ENCODE peak calls at places on chromosomes 3 and 15, in eight cellular contexts. D is HCT116, A is GM12878, T is K562, U is GM23338, R is HepG2, C is Panc1, X is SK-N-SH. E is an unnamed sample. For H3K27me3, the result is how much of the 10 kb centered on the place peaks cover.

GRCh38 chr3:50415813-50416212 is 56.5 kb upstream of the TMEM115 start:
- DNase-seq in A (no peak), D (no peak), C (no peak), X (no peak), R (no peak), U (no peak), T (no peak), E (no peak)

GRCh38 chr3:121491683-121492082 is 54.1 kb downstream of the POLQ start:
- DNase-seq in D (no peak), A (no peak), C (no peak), U (peak), R (no peak), X (no peak), T (no peak), E (no peak)

GRCh38 chr3:50503504-50503903 is at the start of gene CACNA2D2:
- DNase-seq in C (no peak), R (no peak), X (peak), T (peak), A (no peak), U (peak), D (peak), E (peak)

GRCh38 chr3:52345521-52346110 is 29.5 kb downstream of the DNAH1 start:
- DNase-seq in C (no peak), T (no peak), R (no peak), X (no peak), D (no peak), A (no peak), U (no peak), E (no peak)

GRCh38 chr15:68637755-68638405 is 59.1 kb downstream of the CORO2B start:
- DNase-seq in A (no peak), U (no peak), T (no peak), D (no peak), C (no peak), X (no peak), R (no peak), E (no peak)

GRCh38 chr3:10205461-10206165 is 40.9 kb downstream of the IRAK2 start:
- DNase-seq in C (peak), A (no peak), U (no peak), T (no peak), D (peak), R (no peak), X (no peak), E (no peak)

GRCh38 chr3:87771338-87772059 is 287.3 kb downstream of the CGGBP1 start:
- DNase-seq in C (peak), U (peak), X (peak), D (peak), T (peak), R (peak), A (peak), E (peak)

GRCh38 chr15:47431501-47431900 is 285.8 kb upstream of the SEMA6D start:
- DNase-seq in D (no peak), U (no peak), T (no peak), C (no peak), X (no peak), R (peak), A (no peak), E (no peak)

GRCh38 chr3:180657094-180657493 is 22.2 kb downstream of the CCDC39 start:
- DNase-seq in T (no peak), U (no peak), D (no peak), X (no peak), A (no peak), R (no peak), C (no peak), E (no peak)

GRCh38 chr3:43153189-43154083 is 47.6 kb upstream of the POMGNT2 start:
- DNase-seq in A (no peak), C (no peak), D (no peak), X (no peak), R (no peak), U (peak), T (no peak), E (no peak)

GRCh38 chr3:57555316-57555715 is 758 bp upstream of the PDE12 start:
- DNase-seq in R (peak), X (peak), T (no peak), U (no peak), A (no peak), C (no peak), D (no peak), E (no peak)

GRCh38 chr3:81888822-81889557 is 127.5 kb upstream of the GBE1 start:
- DNase-seq in U (no peak), C (no peak), A (no peak), D (no peak), T (no peak), R (no peak), X (no peak), E (no peak)

GRCh38 chr3:41094351-41094750 is 105.0 kb upstream of the CTNNB1 start:
- DNase-seq in U (no peak), X (no peak), C (no peak), D (no peak), R (no peak), T (no peak), A (no peak), E (no peak)

GRCh38 chr15:64029111-64029510 is 17.2 kb downstream of the DAPK2 start:
- DNase-seq in A (no peak), R (no peak), D (no peak), C (no peak), T (no peak), X (no peak), U (no peak), E (no peak)

GRCh38 chr3:186798239-186798638 is 8.0 kb downstream of the RFC4 start:
- DNase-seq in U (no peak), X (no peak), C (no peak), R (no peak), D (no peak), T (no peak), A (no peak), E (no peak)

GRCh38 chr3:193894121-193894863 is 241.7 kb upstream of the HES1 start:
- DNase-seq in R (no peak), C (no peak), T (no peak), U (peak), X (no peak), D (no peak), A (no peak), E (no peak)

GRCh38 chr15:68497206-68497910 is 65.4 kb upstream of the ITGA11 start:
- DNase-seq in A (no peak), T (no peak), D (no peak), C (no peak), R (no peak), U (no peak), X (no peak), E (no peak)

GRCh38 chr3:105758451-105758850 is 110.4 kb downstream of the CBLB start:
- DNase-seq in A (no peak), U (no peak), R (no peak), T (no peak), D (no peak), C (no peak), X (no peak), E (no peak)

GRCh38 chr15:63434567-63435219 is 53.0 kb upstream of the CA12 start:
- DNase-seq in X (no peak), C (no peak), U (no peak), T (no peak), D (no peak), A (no peak), R (no peak), E (no peak)

GRCh38 chr3:106745344-106746168 is 631.7 kb upstream of the CCDC54 start:
- DNase-seq in U (no peak), C (no peak), T (no peak), R (no peak), D (no peak), A (no peak), X (no peak), E (no peak)

GRCh38 chr3:120673116-120673515 is 8.9 kb downstream of the HGD start:
- DNase-seq in X (no peak), U (no peak), C (no peak), A (no peak), T (no peak), D (no peak), R (no peak), E (no peak)

GRCh38 chr3:119295816-119296484 is 1.8 kb downstream of the ARHGAP31 start:
- DNase-seq in R (no peak), T (no peak), D (no peak), C (no peak), U (no peak), X (no peak), A (no peak), E (no peak)

GRCh38 chr3:188316723-188317070 is 162.7 kb downstream of the LPP start:
- DNase-seq in U (no peak), R (no peak), C (no peak), A (no peak), D (no peak), X (no peak), T (no peak), E (no peak)

GRCh38 chr3:148021400-148021799 is 612.2 kb downstream of the ZIC1 start:
- DNase-seq in A (no peak), T (no peak), C (no peak), U (no peak), X (no peak), R (no peak), D (no peak), E (no peak)

GRCh38 chr15:77475898-77476297 is 55.2 kb downstream of the HMG20A start:
- DNase-seq in R (no peak), U (peak), C (no peak), D (no peak), T (no peak), X (no peak), A (no peak), E (no peak)

GRCh38 chr3:183444748-183445147 is 16.3 kb upstream of the MCF2L2 start:
- DNase-seq in U (no peak), C (no peak), X (no peak), T (no peak), A (no peak), D (no peak), R (no peak), E (no peak)

GRCh38 chr15:59501531-59502113 is 63.6 kb downstream of the FAM81A start:
- DNase-seq in A (no peak), X (peak), D (peak), R (peak), C (peak), T (peak), U (peak), E (no peak)

GRCh38 chr3:65833761-65834505 is 204.8 kb downstream of the MAGI1 start:
- DNase-seq in D (no peak), T (no peak), R (no peak), U (no peak), X (no peak), A (no peak), C (no peak), E (no peak)

GRCh38 chr3:82641701-82642100 is 880.3 kb upstream of the GBE1 start:
- DNase-seq in X (no peak), C (no peak), U (no peak), T (no peak), A (no peak), D (no peak), R (no peak), E (no peak)

GRCh38 chr3:42473083-42473932 is 29.1 kb upstream of the VIPR1 start:
- DNase-seq in X (no peak), R (no peak), A (no peak), U (no peak), T (no peak), D (no peak), C (no peak), E (no peak)

GRCh38 chr3:197854596-197855343 is 63.7 kb downstream of the LRCH3 start:
- DNase-seq in A (no peak), X (no peak), R (no peak), U (peak), D (peak), T (no peak), C (peak), E (no peak)

GRCh38 chr15:89391685-89392257 is 57.1 kb upstream of the POLG start:
- DNase-seq in R (no peak), U (no peak), X (no peak), D (no peak), A (no peak), T (no peak), C (no peak), E (no peak)

GRCh38 chr3:195020921-195021320 is 250.0 kb downstream of the XXYLT1 start:
- DNase-seq in A (no peak), C (no peak), D (no peak), X (no peak), R (no peak), T (no peak), U (no peak), E (no peak)

GRCh38 chr15:81292516-81293001 is 31.4 kb downstream of the STARD5 start:
- DNase-seq in T (no peak), D (no peak), C (no peak), A (peak), U (no peak), R (no peak), X (no peak), E (no peak)

GRCh38 chr3:150528359-150528797 is 17.9 kb downstream of the SERP1 start:
- DNase-seq in C (no peak), R (no peak), A (no peak), D (no peak), T (no peak), U (no peak), X (peak), E (no peak)

GRCh38 chr3:44729384-44729910 is at the start of gene ZNF501:
- DNase-seq in R (peak), T (peak), A (peak), D (no peak), C (no peak), X (peak), U (peak), E (peak)

GRCh38 chr3:44734646-44735168 is 5.3 kb downstream of the ZNF501 start:
- DNase-seq in T (no peak), X (no peak), R (no peak), A (no peak), U (no peak), C (no peak), D (no peak), E (no peak)
- H3K4me3 ChIP-seq in T (no peak), X (no peak), R (no peak), A (no peak), U (no peak), C (no peak), D (no peak), E (no peak)

DNA sequence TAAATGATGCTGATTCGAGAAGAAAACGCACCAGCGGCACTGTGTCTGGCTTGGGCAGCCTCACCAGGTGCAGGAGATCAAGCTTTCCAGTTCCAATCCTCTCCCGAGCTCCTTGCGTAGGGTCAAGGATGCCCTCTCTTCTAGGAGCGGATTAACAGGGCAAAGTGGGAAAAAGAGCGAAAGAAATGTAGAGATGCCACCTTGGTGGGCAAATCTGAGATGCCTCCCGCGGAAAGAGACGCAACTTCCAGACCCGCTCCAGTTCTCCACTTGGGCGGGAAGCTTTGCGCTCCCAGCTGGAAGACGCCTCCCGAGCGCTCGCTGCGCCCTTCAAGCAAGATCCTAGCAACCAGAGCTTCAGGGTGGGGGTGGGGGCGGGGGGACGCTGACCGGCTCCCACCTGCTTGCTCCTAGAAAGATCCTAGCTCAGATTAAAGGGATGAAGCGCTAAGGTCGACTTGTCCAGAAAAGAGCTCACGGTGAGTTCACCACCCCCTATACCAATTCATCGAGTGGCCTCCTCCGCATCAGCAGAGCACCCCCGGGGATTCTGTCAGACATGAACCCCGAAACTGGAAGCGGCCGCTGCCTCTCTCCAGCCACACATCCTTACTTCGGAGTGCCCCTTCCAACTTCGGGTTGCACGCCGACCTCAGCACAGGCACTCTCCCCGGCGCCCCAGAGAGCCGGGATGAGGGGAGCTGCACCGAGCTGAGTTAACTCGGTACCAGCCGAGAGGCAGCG is 769 bp downstream of the TAFA4 start:
- DNase-seq in D (no peak), A (no peak), T (no peak), R (no peak), U (peak), X (no peak), C (no peak), E (no peak)
- H3K27me3 ChIP-seq in D (under half), A (under half), T (under half), R (under half), U (under half), X (under half), C (under half), E (half or more)

GRCh38 chr3:46942481-46943236 is 33.9 kb downstream of the CCDC12 start:
- DNase-seq in C (no peak), X (no peak), U (no peak), D (no peak), R (no peak), A (no peak), T (no peak), E (no peak)

GRCh38 chr3:46943237-46944187 is 33.0 kb downstream of the CCDC12 start:
- DNase-seq in X (no peak), D (peak), T (no peak), R (peak), U (no peak), A (no peak), C (no peak), E (no peak)

GRCh38 chr3:46939578-46940405 is 36.8 kb downstream of the CCDC12 start:
- DNase-seq in X (no peak), D (no peak), C (no peak), U (no peak), T (no peak), R (no peak), A (no peak), E (peak)

GRCh38 chr3:46944191-46944590 is 32.4 kb downstream of the CCDC12 start:
- DNase-seq in C (no peak), U (peak), A (no peak), R (peak), T (no peak), D (no peak), X (no peak), E (no peak)

DNA sequence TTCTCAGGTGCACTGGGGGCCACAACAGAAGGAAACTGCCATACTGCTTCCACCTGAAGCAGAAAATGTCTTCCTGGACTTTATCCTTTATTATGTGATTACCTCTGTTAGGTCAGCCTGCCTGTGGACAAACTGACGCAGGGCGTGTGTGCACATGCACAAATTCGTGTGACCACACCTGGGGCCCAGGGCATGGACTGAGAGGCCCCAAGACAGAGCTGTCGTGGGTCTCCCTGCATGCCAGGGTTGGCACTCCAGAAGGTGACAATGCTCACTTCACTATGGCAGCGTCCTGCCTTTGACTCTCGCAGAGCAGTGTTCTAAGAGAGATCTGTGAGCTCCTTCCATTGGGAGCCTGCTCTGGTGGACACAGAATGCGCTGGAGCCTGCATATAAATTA is 34.5 kb downstream of the CCDC12 start:
- DNase-seq in C (no peak), T (no peak), U (no peak), X (no peak), D (no peak), A (no peak), R (no peak), E (no peak)
- TF ChIP-seq REST in C (no peak), T (no peak), U (no peak), X (no peak), D (no peak), A (no peak), R (no peak), E (no peak)

GRCh38 chr3:47412842-47413520 is 32.2 kb downstream of the PTPN23 start:
- DNase-seq in C (no peak), T (no peak), D (no peak), X (no peak), A (no peak), U (no peak), R (no peak), E (no peak)

GRCh38 chr3:47413751-47414150 is 32.9 kb downstream of the PTPN23 start:
- DNase-seq in D (no peak), R (no peak), X (no peak), C (no peak), A (no peak), U (no peak), T (no peak), E (no peak)

GRCh38 chr3:47414161-47414564 is 33.3 kb downstream of the PTPN23 start:
- DNase-seq in T (no peak), X (no peak), A (no peak), D (no peak), U (no peak), C (no peak), R (peak), E (no peak)

GRCh38 chr3:47416041-47416440 is 35.2 kb downstream of the PTPN23 start:
- DNase-seq in C (no peak), A (no peak), U (peak), D (no peak), X (no peak), R (no peak), T (no peak), E (no peak)

GRCh38 chr3:47414666-47415587 is 34.1 kb downstream of the PTPN23 start:
- DNase-seq in R (no peak), D (no peak), C (no peak), A (no peak), U (no peak), T (no peak), X (no peak), E (no peak)
- H3K4me3 ChIP-seq in R (no peak), D (no peak), C (no peak), A (no peak), U (no peak), T (no peak), X (no peak), E (no peak)

GRCh38 chr3:58697552-58697951 is 31.0 kb upstream of the FAM3D start:
- DNase-seq in U (no peak), C (no peak), R (no peak), A (no peak), T (no peak), X (no peak), D (no peak), E (no peak)
- H3K27me3 ChIP-seq in U (under half), C (under half), R (under half), A (under half), T (under half), X (under half), D (under half), E (under half)

GRCh38 chr3:94299741-94300140 is 236.9 kb downstream of the NSUN3 start:
- DNase-seq in C (no peak), D (no peak), U (no peak), A (no peak), R (no peak), T (no peak), X (no peak), E (no peak)

GRCh38 chr3:94292151-94292550 is 229.3 kb downstream of the NSUN3 start:
- DNase-seq in C (no peak), X (no peak), T (no peak), R (no peak), A (no peak), D (no peak), U (no peak), E (no peak)

GRCh38 chr3:94293793-94294195 is 230.9 kb downstream of the NSUN3 start:
- DNase-seq in X (no peak), C (no peak), T (no peak), D (no peak), A (no peak), R (no peak), U (no peak), E (no peak)

GRCh38 chr3:94291686-94292085 is 228.8 kb downstream of the NSUN3 start:
- DNase-seq in C (no peak), T (no peak), R (no peak), U (no peak), D (no peak), A (no peak), X (no peak), E (no peak)

GRCh38 chr3:94294806-94295205 is 231.9 kb downstream of the NSUN3 start:
- DNase-seq in U (no peak), T (no peak), D (no peak), C (no peak), X (no peak), R (no peak), A (no peak), E (no peak)
- TF ChIP-seq REST in U (no peak), T (no peak), D (no peak), C (no peak), X (no peak), R (no peak), A (no peak), E (no peak)

GRCh38 chr15:75456710-75457109 is 5.2 kb upstream of the SIN3A start:
- DNase-seq in U (peak), R (no peak), C (no peak), D (no peak), X (no peak), T (no peak), A (no peak), E (peak)
- H3K4me3 ChIP-seq in U (peak), R (peak), C (peak), D (peak), X (peak), T (peak), A (no peak), E (no peak)